ENCODE peak calls at places on chromosomes 11 and 22, in seven cellular contexts. One of them, this sample, is unnamed.

GRCh38 chr11:73034330-73034729 is 107.8 kb downstream of the FCHSD2 start:
- DNase-seq in IMR-90: no peak
- DNase-seq in mesendoderm: no peak
- DNase-seq in H9: no peak
- DNase-seq in trophoblast cell: no peak
- DNase-seq in mesenchymal stem cell: no peak
- DNase-seq in H1: no peak
- DNase-seq in this sample: no peak

GRCh38 chr11:75166791-75167190 is 15.9 kb downstream of the SLCO2B1 start:
- DNase-seq in IMR-90: no peak
- DNase-seq in mesendoderm: no peak
- DNase-seq in H9: no peak
- DNase-seq in trophoblast cell: no peak
- DNase-seq in mesenchymal stem cell: no peak
- DNase-seq in H1: no peak
- DNase-seq in this sample: no peak

GRCh38 chr22:29116397-29117123 is 43.7 kb downstream of the KREMEN1 start:
- DNase-seq in IMR-90: peak
- DNase-seq in mesendoderm: no peak
- DNase-seq in H9: no peak
- DNase-seq in trophoblast cell: no peak
- DNase-seq in mesenchymal stem cell: peak
- DNase-seq in H1: no peak
- DNase-seq in this sample: no peak

GRCh38 chr11:69359735-69360470 is 65.9 kb downstream of the MYEOV start:
- DNase-seq in IMR-90: peak
- DNase-seq in mesendoderm: no peak
- DNase-seq in H9: peak
- DNase-seq in trophoblast cell: no peak
- DNase-seq in mesenchymal stem cell: peak
- DNase-seq in H1: peak
- DNase-seq in this sample: no peak

GRCh38 chr11:8009856-8010255 is 22.7 kb downstream of the EIF3F start:
- DNase-seq in IMR-90: no peak
- DNase-seq in mesendoderm: no peak
- DNase-seq in H9: no peak
- DNase-seq in trophoblast cell: no peak
- DNase-seq in mesenchymal stem cell: no peak
- DNase-seq in H1: no peak
- DNase-seq in this sample: no peak

GRCh38 chr11:2590131-2590950 is 109.5 kb downstream of the KCNQ1OT1 start:
- DNase-seq in IMR-90: no peak
- DNase-seq in mesendoderm: no peak
- DNase-seq in H9: no peak
- DNase-seq in trophoblast cell: no peak
- DNase-seq in mesenchymal stem cell: no peak
- DNase-seq in H1: no peak
- DNase-seq in this sample: no peak

GRCh38 chr11:123330071-123330470 is 100.0 kb upstream of the GRAMD1B start:
- DNase-seq in IMR-90: no peak
- DNase-seq in mesendoderm: no peak
- DNase-seq in H9: no peak
- DNase-seq in trophoblast cell: peak
- DNase-seq in mesenchymal stem cell: no peak
- DNase-seq in H1: no peak
- DNase-seq in this sample: no peak

GRCh38 chr11:119254239-119254638 is 48.1 kb downstream of the CBL start:
- DNase-seq in IMR-90: no peak
- DNase-seq in mesendoderm: no peak
- DNase-seq in H9: no peak
- DNase-seq in trophoblast cell: no peak
- DNase-seq in mesenchymal stem cell: no peak
- DNase-seq in H1: no peak
- DNase-seq in this sample: no peak

GRCh38 chr11:85787809-85788805 is 22.8 kb downstream of the SYTL2 start:
- DNase-seq in IMR-90: peak
- DNase-seq in mesendoderm: peak
- DNase-seq in H9: no peak
- DNase-seq in trophoblast cell: peak
- DNase-seq in mesenchymal stem cell: no peak
- DNase-seq in H1: no peak
- DNase-seq in this sample: no peak

GRCh38 chr11:91703042-91703441 is 521.6 kb upstream of the FAT3 start:
- DNase-seq in IMR-90: no peak
- DNase-seq in mesendoderm: no peak
- DNase-seq in H9: no peak
- DNase-seq in trophoblast cell: no peak
- DNase-seq in mesenchymal stem cell: no peak
- DNase-seq in H1: no peak
- DNase-seq in this sample: no peak

GRCh38 chr11:92767416-92767815 is 202.0 kb upstream of the MTNR1B start:
- DNase-seq in IMR-90: no peak
- DNase-seq in mesendoderm: no peak
- DNase-seq in H9: no peak
- DNase-seq in trophoblast cell: peak
- DNase-seq in mesenchymal stem cell: no peak
- DNase-seq in H1: no peak
- DNase-seq in this sample: no peak

GRCh38 chr11:68038718-68039525 is at the start of gene TCIRG1:
- DNase-seq in IMR-90: peak
- DNase-seq in mesendoderm: peak
- DNase-seq in H9: peak
- DNase-seq in trophoblast cell: peak
- DNase-seq in mesenchymal stem cell: peak
- DNase-seq in H1: peak
- DNase-seq in this sample: peak

GRCh38 chr22:29269230-29269604 is 1.1 kb downstream of the EWSR1 start:
- DNase-seq in IMR-90: no peak
- DNase-seq in mesendoderm: peak
- DNase-seq in H9: no peak
- DNase-seq in trophoblast cell: no peak
- DNase-seq in mesenchymal stem cell: peak
- DNase-seq in H1: no peak
- DNase-seq in this sample: no peak

GRCh38 chr22:19377565-19378361 is 53.8 kb downstream of the HIRA start:
- DNase-seq in IMR-90: no peak
- DNase-seq in mesendoderm: no peak
- DNase-seq in H9: no peak
- DNase-seq in trophoblast cell: no peak
- DNase-seq in mesenchymal stem cell: no peak
- DNase-seq in H1: no peak
- DNase-seq in this sample: no peak

GRCh38 chr11:94196363-94196762 is 67.7 kb downstream of the PANX1 start:
- DNase-seq in IMR-90: peak
- DNase-seq in mesendoderm: no peak
- DNase-seq in H9: no peak
- DNase-seq in trophoblast cell: no peak
- DNase-seq in mesenchymal stem cell: no peak
- DNase-seq in H1: no peak
- DNase-seq in this sample: no peak

GRCh38 chr11:44780940-44781631 is 54.3 kb downstream of the TSPAN18 start:
- DNase-seq in IMR-90: peak
- DNase-seq in mesendoderm: peak
- DNase-seq in H9: peak
- DNase-seq in trophoblast cell: no peak
- DNase-seq in mesenchymal stem cell: peak
- DNase-seq in H1: no peak
- DNase-seq in this sample: no peak

GRCh38 chr11:44784784-44785183 is 58.0 kb downstream of the TSPAN18 start:
- DNase-seq in IMR-90: no peak
- DNase-seq in mesendoderm: no peak
- DNase-seq in H9: no peak
- DNase-seq in trophoblast cell: no peak
- DNase-seq in mesenchymal stem cell: no peak
- DNase-seq in H1: no peak
- DNase-seq in this sample: no peak

GRCh38 chr11:44781697-44782096 is 54.9 kb downstream of the TSPAN18 start:
- DNase-seq in IMR-90: no peak
- DNase-seq in mesendoderm: no peak
- DNase-seq in H9: no peak
- DNase-seq in trophoblast cell: no peak
- DNase-seq in mesenchymal stem cell: no peak
- DNase-seq in H1: no peak
- DNase-seq in this sample: no peak

GRCh38 chr11:44784438-44784760 is 57.6 kb downstream of the TSPAN18 start:
- DNase-seq in IMR-90: no peak
- DNase-seq in mesendoderm: no peak
- DNase-seq in H9: no peak
- DNase-seq in trophoblast cell: no peak
- DNase-seq in mesenchymal stem cell: no peak
- DNase-seq in H1: no peak
- DNase-seq in this sample: no peak

GRCh38 chr11:44782478-44782877 is 55.7 kb downstream of the TSPAN18 start:
- DNase-seq in IMR-90: no peak
- DNase-seq in mesendoderm: no peak
- DNase-seq in H9: no peak
- DNase-seq in trophoblast cell: no peak
- DNase-seq in mesenchymal stem cell: no peak
- DNase-seq in H1: no peak
- DNase-seq in this sample: no peak
- H3K18ac ChIP-seq in IMR-90: no peak
- H3K18ac ChIP-seq in mesendoderm: no peak
- H3K18ac ChIP-seq in H9: no peak
- H3K18ac ChIP-seq in trophoblast cell: no peak
- H3K18ac ChIP-seq in mesenchymal stem cell: no peak
- H3K18ac ChIP-seq in H1: no peak
- H3K18ac ChIP-seq in this sample: no peak

GRCh38 chr11:66133216-66133775 is 63.2 kb downstream of the PACS1 start:
- DNase-seq in IMR-90: no peak
- DNase-seq in mesendoderm: no peak
- DNase-seq in H9: no peak
- DNase-seq in trophoblast cell: no peak
- DNase-seq in mesenchymal stem cell: no peak
- DNase-seq in H1: no peak
- DNase-seq in this sample: no peak
- H2BK120ac ChIP-seq in IMR-90: no peak
- H2BK120ac ChIP-seq in mesendoderm: no peak
- H2BK120ac ChIP-seq in H9: no peak
- H2BK120ac ChIP-seq in trophoblast cell: no peak
- H2BK120ac ChIP-seq in mesenchymal stem cell: no peak
- H2BK120ac ChIP-seq in H1: no peak
- H2BK120ac ChIP-seq in this sample: no peak

GRCh38 chr22:33129621-33130020 is 71.4 kb upstream of the SYN3 start:
- DNase-seq in IMR-90: no peak
- DNase-seq in mesendoderm: peak
- DNase-seq in H9: no peak
- DNase-seq in trophoblast cell: no peak
- DNase-seq in mesenchymal stem cell: no peak
- DNase-seq in H1: no peak
- DNase-seq in this sample: no peak

GRCh38 chr22:33126881-33127280 is 68.7 kb upstream of the SYN3 start:
- DNase-seq in IMR-90: no peak
- DNase-seq in mesendoderm: peak
- DNase-seq in H9: peak
- DNase-seq in trophoblast cell: peak
- DNase-seq in mesenchymal stem cell: no peak
- DNase-seq in H1: no peak
- DNase-seq in this sample: peak

DNA sequence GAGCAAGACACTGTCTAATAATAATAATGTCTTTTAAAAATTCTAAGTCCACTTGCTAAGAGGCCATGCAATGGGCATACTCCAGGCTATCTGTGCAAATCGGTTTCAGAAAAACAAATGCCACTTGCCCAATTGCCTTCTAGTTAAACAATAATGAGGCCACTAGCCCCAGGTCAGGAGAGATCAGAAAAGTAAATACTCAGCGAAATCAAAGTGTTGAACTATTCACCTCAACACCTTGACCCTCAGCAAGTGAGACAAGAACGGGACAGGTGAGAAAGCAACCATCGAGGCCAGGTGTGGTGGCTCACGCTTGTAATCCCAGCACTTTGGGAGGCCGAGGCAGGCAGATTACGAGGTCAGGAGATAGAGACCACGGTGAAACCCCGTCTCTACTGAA is 72.3 kb upstream of the SYN3 start:
- DNase-seq in IMR-90: no peak
- DNase-seq in mesendoderm: no peak
- DNase-seq in H9: no peak
- DNase-seq in trophoblast cell: no peak
- DNase-seq in mesenchymal stem cell: no peak
- DNase-seq in H1: no peak
- DNase-seq in this sample: no peak
- H3K18ac ChIP-seq in IMR-90: no peak
- H3K18ac ChIP-seq in mesendoderm: no peak
- H3K18ac ChIP-seq in H9: no peak
- H3K18ac ChIP-seq in trophoblast cell: no peak
- H3K18ac ChIP-seq in mesenchymal stem cell: no peak
- H3K18ac ChIP-seq in H1: no peak
- H3K18ac ChIP-seq in this sample: no peak

DNA sequence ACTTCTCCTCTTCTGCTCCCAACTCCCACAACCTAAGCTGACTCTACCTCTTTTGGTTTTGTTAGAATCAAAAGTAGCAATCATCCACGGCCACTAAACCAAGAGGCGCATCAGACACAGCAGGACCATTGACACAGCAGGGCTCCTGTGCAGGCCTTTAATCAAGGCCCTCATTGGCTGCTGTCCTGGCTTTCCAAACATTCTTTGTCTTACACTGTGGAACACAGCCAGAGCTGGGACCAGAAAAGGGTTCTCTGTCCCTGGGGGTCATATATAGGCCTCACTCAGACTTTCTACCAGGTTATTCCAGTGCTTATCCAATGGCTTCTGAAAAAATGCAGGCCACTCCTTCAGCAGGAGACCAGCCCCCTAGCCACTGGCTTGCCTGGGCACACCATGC is 212.7 kb upstream of the NTM start:
- DNase-seq in IMR-90: no peak
- DNase-seq in mesendoderm: no peak
- DNase-seq in H9: no peak
- DNase-seq in trophoblast cell: no peak
- DNase-seq in mesenchymal stem cell: no peak
- DNase-seq in H1: no peak
- DNase-seq in this sample: no peak
- H2BK120ac ChIP-seq in IMR-90: no peak
- H2BK120ac ChIP-seq in mesendoderm: no peak
- H2BK120ac ChIP-seq in H9: no peak
- H2BK120ac ChIP-seq in trophoblast cell: no peak
- H2BK120ac ChIP-seq in mesenchymal stem cell: no peak
- H2BK120ac ChIP-seq in H1: no peak
- H2BK120ac ChIP-seq in this sample: no peak

GRCh38 chr11:63609536-63609935 is 4.7 kb downstream of the PLAAT3 start:
- DNase-seq in IMR-90: no peak
- DNase-seq in mesendoderm: no peak
- DNase-seq in H9: no peak
- DNase-seq in trophoblast cell: no peak
- DNase-seq in mesenchymal stem cell: no peak
- DNase-seq in H1: no peak
- DNase-seq in this sample: no peak
- H3K18ac ChIP-seq in IMR-90: peak
- H3K18ac ChIP-seq in mesendoderm: no peak
- H3K18ac ChIP-seq in H9: no peak
- H3K18ac ChIP-seq in trophoblast cell: no peak
- H3K18ac ChIP-seq in mesenchymal stem cell: no peak
- H3K18ac ChIP-seq in H1: peak
- H3K18ac ChIP-seq in this sample: no peak

This sample was measured in neuronal stem cell.